ENCODE peak calls at places on chromosomes 1 and 21, in five cellular contexts. U, C, H, R and G are unnamed samples.

GRCh38 chr1:206651958-206652890 is 16.9 kb downstream of the DYRK3 start:
- DNase-seq in U (no peak), C (no peak), H (no peak), R (no peak), G (no peak)

GRCh38 chr1:174219606-174220370 is 60.5 kb downstream of the RABGAP1L start:
- DNase-seq in U (no peak), C (no peak), H (no peak), R (no peak), G (no peak)

GRCh38 chr1:67639336-67639735 is 45.7 kb upstream of the GADD45A start:
- DNase-seq in U (no peak), C (no peak), H (no peak), R (no peak), G (no peak)

GRCh38 chr1:3708696-3709246 is 43.5 kb upstream of the CCDC27 start:
- DNase-seq in U (no peak), C (no peak), H (no peak), R (no peak), G (no peak)

GRCh38 chr1:205054013-205054412 is 11.0 kb downstream of the CNTN2 start:
- DNase-seq in U (no peak), C (no peak), H (no peak), R (no peak), G (no peak)

GRCh38 chr1:9066945-9067807 is 2.3 kb downstream of the SLC2A5 start:
- DNase-seq in U (no peak), C (peak; percentile 88), H (no peak), R (no peak), G (peak; percentile 73)

GRCh38 chr1:154998818-154999650 is 3.6 kb upstream of the ZBTB7B start:
- DNase-seq in U (peak; percentile 48), C (peak; percentile 80), H (no peak), R (peak; percentile 74), G (peak; percentile 70)

GRCh38 chr1:244214009-244214967 is 163.2 kb downstream of the ZBTB18 start:
- DNase-seq in U (no peak), C (no peak), H (no peak), R (no peak), G (peak; percentile 99)

GRCh38 chr1:110234691-110235090 is 24.6 kb downstream of the KCNC4 start:
- DNase-seq in U (no peak), C (no peak), H (no peak), R (no peak), G (no peak)

GRCh38 chr1:197024460-197024859 is 42.6 kb downstream of the F13B start:
- DNase-seq in U (no peak), C (no peak), H (no peak), R (no peak), G (no peak)

GRCh38 chr21:20404915-20405314 is 593.3 kb upstream of the NCAM2 start:
- DNase-seq in U (no peak), C (no peak), H (no peak), R (no peak), G (no peak)

GRCh38 chr1:238281418-238281817 is 390.7 kb upstream of the ZP4 start:
- DNase-seq in U (no peak), C (no peak), H (no peak), R (no peak), G (peak; percentile 27)

GRCh38 chr1:89736937-89737733 is 83.7 kb upstream of the LRRC8D start:
- DNase-seq in U (no peak), C (no peak), H (no peak), R (no peak), G (no peak)

GRCh38 chr1:234842726-234843641 is 233.0 kb upstream of the IRF2BP2 start:
- DNase-seq in U (no peak), C (peak; percentile 57), H (peak; percentile 67), R (peak; percentile 67), G (no peak)

GRCh38 chr1:206563367-206563953 is 48.8 kb downstream of the EIF2D start:
- DNase-seq in U (no peak), C (no peak), H (no peak), R (no peak), G (no peak)

GRCh38 chr1:62294211-62294610 is 25.0 kb downstream of the KANK4 start:
- DNase-seq in U (no peak), C (no peak), H (no peak), R (no peak), G (peak; percentile 27)

GRCh38 chr1:51636765-51637522 is 20.1 kb downstream of the OSBPL9 start:
- DNase-seq in U (no peak), C (peak; percentile 75), H (no peak), R (no peak), G (peak; percentile 87)

GRCh38 chr1:21924503-21925005 is 12.6 kb downstream of the HSPG2 start:
- DNase-seq in U (no peak), C (no peak), H (no peak), R (no peak), G (no peak)

GRCh38 chr1:36771222-36771621 is 263.1 kb downstream of the GRIK3 start:
- DNase-seq in U (no peak), C (no peak), H (no peak), R (no peak), G (no peak)

GRCh38 chr1:198860371-198860770 is 221.5 kb downstream of the PTPRC start:
- DNase-seq in U (no peak), C (no peak), H (no peak), R (no peak), G (no peak)

GRCh38 chr1:86197206-86197855 is 40.8 kb upstream of the COL24A1 start:
- DNase-seq in U (no peak), C (no peak), H (no peak), R (no peak), G (no peak)

GRCh38 chr1:89483757-89484077 is 40.9 kb upstream of the LRRC8B start:
- DNase-seq in U (no peak), C (no peak), H (no peak), R (no peak), G (no peak)

GRCh38 chr1:84361796-84362195 is 36.5 kb upstream of the DNASE2B start:
- DNase-seq in U (no peak), C (no peak), H (no peak), R (no peak), G (no peak)

GRCh38 chr1:110155878-110156522 is 5.7 kb downstream of the SLC6A17 start:
- DNase-seq in U (no peak), C (peak; percentile 70), H (peak; percentile 22), R (peak; percentile 28), G (peak; percentile 61)

GRCh38 chr1:91673603-91674002 is 173.0 kb downstream of the CDC7 start:
- DNase-seq in U (no peak), C (no peak), H (no peak), R (no peak), G (no peak)

GRCh38 chr21:37631319-37632117 is 264.9 kb downstream of the DYRK1A start:
- DNase-seq in U (no peak), C (no peak), H (no peak), R (no peak), G (no peak)

GRCh38 chr1:54310439-54311328 is 95.5 kb downstream of the SSBP3 start:
- DNase-seq in U (no peak), C (no peak), H (no peak), R (no peak), G (peak; percentile 29)

GRCh38 chr1:247147781-247148180 is 24.0 kb downstream of the ZNF124 start:
- DNase-seq in U (no peak), C (no peak), H (no peak), R (no peak), G (no peak)

GRCh38 chr1:112533029-112533428 is 24.3 kb downstream of the WNT2B start:
- DNase-seq in U (no peak), C (no peak), H (no peak), R (no peak), G (peak; percentile 84)

GRCh38 chr1:156773607-156774006 is 6.3 kb downstream of the PRCC start:
- DNase-seq in U (no peak), C (no peak), H (no peak), R (no peak), G (no peak)

GRCh38 chr1:193404236-193404635 is 217.8 kb upstream of the B3GALT2 start:
- DNase-seq in U (no peak), C (no peak), H (no peak), R (no peak), G (no peak)

GRCh38 chr1:57061369-57061768 is 95.6 kb upstream of the C8B start:
- DNase-seq in U (no peak), C (no peak), H (no peak), R (no peak), G (no peak)

GRCh38 chr1:20153000-20153418 is 13.9 kb downstream of the PLA2G2F start:
- DNase-seq in U (no peak), C (peak; percentile 80), H (no peak), R (no peak), G (peak; percentile 42)

GRCh38 chr1:43048601-43049011 is 89.9 kb upstream of the SLC2A1 start:
- DNase-seq in U (no peak), C (no peak), H (no peak), R (no peak), G (no peak)

GRCh38 chr1:170407138-170407537 is 124.8 kb upstream of the GORAB start:
- DNase-seq in U (no peak), C (no peak), H (no peak), R (no peak), G (no peak)